ENCODE peak calls at places on chromosomes 16 and 17, in eight cellular contexts. One of them, this sample, is unnamed.

GRCh38 chr17:80827646-80828643 is 163.7 kb upstream of the CHMP6 start:
- DNase-seq in left cardiac atrium: no peak
- DNase-seq in activated CD4-positive, alpha-beta T cell treated with anti-CD3 and anti-CD28 coated beads for 48 hours: no peak
- DNase-seq in skeletal muscle cell: no peak
- DNase-seq in RWPE1: peak; percentile 22
- DNase-seq in amygdala: no peak
- DNase-seq in progenitor cell of endocrine pancreas: no peak
- DNase-seq in GM13977: no peak
- DNase-seq in this sample: peak; percentile 86

GRCh38 chr16:71360378-71360777 is 1.9 kb downstream of the CALB2 start:
- DNase-seq in left cardiac atrium: no peak
- DNase-seq in activated CD4-positive, alpha-beta T cell treated with anti-CD3 and anti-CD28 coated beads for 48 hours: no peak
- DNase-seq in skeletal muscle cell: peak; percentile 61
- DNase-seq in RWPE1: peak; percentile 82
- DNase-seq in amygdala: no peak
- DNase-seq in progenitor cell of endocrine pancreas: no peak
- DNase-seq in GM13977: no peak
- DNase-seq in this sample: peak; percentile 88

GRCh38 chr16:85536073-85536410 is 77.1 kb upstream of the GSE1 start:
- DNase-seq in left cardiac atrium: no peak
- DNase-seq in activated CD4-positive, alpha-beta T cell treated with anti-CD3 and anti-CD28 coated beads for 48 hours: no peak
- DNase-seq in skeletal muscle cell: no peak
- DNase-seq in RWPE1: no peak
- DNase-seq in amygdala: no peak
- DNase-seq in progenitor cell of endocrine pancreas: no peak
- DNase-seq in GM13977: no peak
- DNase-seq in this sample: no peak

GRCh38 chr17:34542700-34543336 is 36.6 kb upstream of the TMEM132E start:
- DNase-seq in left cardiac atrium: peak; percentile 24
- DNase-seq in activated CD4-positive, alpha-beta T cell treated with anti-CD3 and anti-CD28 coated beads for 48 hours: peak; percentile 62
- DNase-seq in skeletal muscle cell: no peak
- DNase-seq in RWPE1: peak; percentile 14
- DNase-seq in amygdala: no peak
- DNase-seq in progenitor cell of endocrine pancreas: no peak
- DNase-seq in GM13977: peak; percentile 42
- DNase-seq in this sample: peak; percentile 20

GRCh38 chr16:1871974-1872635 is at the start of gene MEIOB:
- DNase-seq in left cardiac atrium: peak; percentile 34
- DNase-seq in activated CD4-positive, alpha-beta T cell treated with anti-CD3 and anti-CD28 coated beads for 48 hours: peak; percentile 70
- DNase-seq in skeletal muscle cell: no peak
- DNase-seq in RWPE1: peak; percentile 52
- DNase-seq in amygdala: no peak
- DNase-seq in progenitor cell of endocrine pancreas: no peak
- DNase-seq in GM13977: no peak
- DNase-seq in this sample: peak; percentile 33

GRCh38 chr16:46885960-46886763 is 2.0 kb downstream of the GPT2 start:
- DNase-seq in left cardiac atrium: peak; percentile 47
- DNase-seq in activated CD4-positive, alpha-beta T cell treated with anti-CD3 and anti-CD28 coated beads for 48 hours: no peak
- DNase-seq in skeletal muscle cell: peak; percentile 52
- DNase-seq in RWPE1: peak; percentile 36
- DNase-seq in amygdala: no peak
- DNase-seq in progenitor cell of endocrine pancreas: no peak
- DNase-seq in GM13977: no peak
- DNase-seq in this sample: peak; percentile 82

GRCh38 chr17:59826741-59827453 is 65.8 kb downstream of the TUBD1 start:
- DNase-seq in left cardiac atrium: no peak
- DNase-seq in activated CD4-positive, alpha-beta T cell treated with anti-CD3 and anti-CD28 coated beads for 48 hours: no peak
- DNase-seq in skeletal muscle cell: no peak
- DNase-seq in RWPE1: no peak
- DNase-seq in amygdala: no peak
- DNase-seq in progenitor cell of endocrine pancreas: no peak
- DNase-seq in GM13977: no peak
- DNase-seq in this sample: no peak

GRCh38 chr17:15185625-15185991 is 79.5 kb downstream of the PMP22 start:
- DNase-seq in left cardiac atrium: no peak
- DNase-seq in activated CD4-positive, alpha-beta T cell treated with anti-CD3 and anti-CD28 coated beads for 48 hours: no peak
- DNase-seq in skeletal muscle cell: peak; percentile 64
- DNase-seq in RWPE1: no peak
- DNase-seq in amygdala: no peak
- DNase-seq in progenitor cell of endocrine pancreas: no peak
- DNase-seq in GM13977: no peak
- DNase-seq in this sample: peak; percentile 33

GRCh38 chr17:82881900-82882714 is 42.3 kb upstream of the ZNF750 start:
- DNase-seq in left cardiac atrium: peak; percentile 65
- DNase-seq in activated CD4-positive, alpha-beta T cell treated with anti-CD3 and anti-CD28 coated beads for 48 hours: no peak
- DNase-seq in skeletal muscle cell: no peak
- DNase-seq in RWPE1: no peak
- DNase-seq in amygdala: no peak
- DNase-seq in progenitor cell of endocrine pancreas: no peak
- DNase-seq in GM13977: no peak
- DNase-seq in this sample: no peak

GRCh38 chr17:10394201-10394887 is 21.5 kb upstream of the MYH13 start:
- DNase-seq in left cardiac atrium: no peak
- DNase-seq in activated CD4-positive, alpha-beta T cell treated with anti-CD3 and anti-CD28 coated beads for 48 hours: no peak
- DNase-seq in skeletal muscle cell: no peak
- DNase-seq in RWPE1: no peak
- DNase-seq in amygdala: no peak
- DNase-seq in progenitor cell of endocrine pancreas: no peak
- DNase-seq in GM13977: peak; percentile 26
- DNase-seq in this sample: no peak

GRCh38 chr17:43984521-43984920 is 19.9 kb upstream of the NAGS start:
- DNase-seq in left cardiac atrium: no peak
- DNase-seq in activated CD4-positive, alpha-beta T cell treated with anti-CD3 and anti-CD28 coated beads for 48 hours: no peak
- DNase-seq in skeletal muscle cell: no peak
- DNase-seq in RWPE1: no peak
- DNase-seq in amygdala: no peak
- DNase-seq in progenitor cell of endocrine pancreas: no peak
- DNase-seq in GM13977: no peak
- DNase-seq in this sample: no peak

GRCh38 chr17:3965123-3965800 is 1.0 kb upstream of the ATP2A3 start:
- DNase-seq in left cardiac atrium: peak; percentile 75
- DNase-seq in activated CD4-positive, alpha-beta T cell treated with anti-CD3 and anti-CD28 coated beads for 48 hours: peak; percentile 81
- DNase-seq in skeletal muscle cell: no peak
- DNase-seq in RWPE1: no peak
- DNase-seq in amygdala: no peak
- DNase-seq in progenitor cell of endocrine pancreas: no peak
- DNase-seq in GM13977: peak; percentile 85
- DNase-seq in this sample: peak; percentile 36

GRCh38 chr17:4815043-4815675 is 8.2 kb downstream of the PLD2 start:
- DNase-seq in left cardiac atrium: no peak
- DNase-seq in activated CD4-positive, alpha-beta T cell treated with anti-CD3 and anti-CD28 coated beads for 48 hours: no peak
- DNase-seq in skeletal muscle cell: no peak
- DNase-seq in RWPE1: no peak
- DNase-seq in amygdala: no peak
- DNase-seq in progenitor cell of endocrine pancreas: no peak
- DNase-seq in GM13977: no peak
- DNase-seq in this sample: no peak

GRCh38 chr17:82097187-82097918 is 683 bp downstream of the FASN start:
- DNase-seq in left cardiac atrium: peak; percentile 57
- DNase-seq in activated CD4-positive, alpha-beta T cell treated with anti-CD3 and anti-CD28 coated beads for 48 hours: peak; percentile 45
- DNase-seq in skeletal muscle cell: no peak
- DNase-seq in RWPE1: no peak
- DNase-seq in amygdala: no peak
- DNase-seq in progenitor cell of endocrine pancreas: peak; percentile 52
- DNase-seq in GM13977: peak; percentile 79
- DNase-seq in this sample: peak; percentile 35

GRCh38 chr16:21159281-21159951 is 942 bp downstream of the LDAF1 start:
- DNase-seq in left cardiac atrium: peak; percentile 28
- DNase-seq in activated CD4-positive, alpha-beta T cell treated with anti-CD3 and anti-CD28 coated beads for 48 hours: peak; percentile 15
- DNase-seq in skeletal muscle cell: no peak
- DNase-seq in RWPE1: peak; percentile 39
- DNase-seq in amygdala: no peak
- DNase-seq in progenitor cell of endocrine pancreas: peak; percentile 21
- DNase-seq in GM13977: peak; percentile 48
- DNase-seq in this sample: peak; percentile 86

GRCh38 chr16:77531741-77532140 is 96.9 kb upstream of the ADAMTS18 start:
- DNase-seq in left cardiac atrium: no peak
- DNase-seq in activated CD4-positive, alpha-beta T cell treated with anti-CD3 and anti-CD28 coated beads for 48 hours: no peak
- DNase-seq in skeletal muscle cell: peak; percentile 20
- DNase-seq in RWPE1: no peak
- DNase-seq in amygdala: no peak
- DNase-seq in progenitor cell of endocrine pancreas: no peak
- DNase-seq in GM13977: no peak
- DNase-seq in this sample: peak; percentile 10

GRCh38 chr17:72460711-72461110 is 339.9 kb downstream of the SOX9 start:
- DNase-seq in left cardiac atrium: no peak
- DNase-seq in activated CD4-positive, alpha-beta T cell treated with anti-CD3 and anti-CD28 coated beads for 48 hours: no peak
- DNase-seq in skeletal muscle cell: no peak
- DNase-seq in RWPE1: no peak
- DNase-seq in amygdala: no peak
- DNase-seq in progenitor cell of endocrine pancreas: no peak
- DNase-seq in GM13977: no peak
- DNase-seq in this sample: no peak

GRCh38 chr17:83193336-83194188 is 114.2 kb downstream of the METRNL start:
- DNase-seq in left cardiac atrium: peak; percentile 21
- DNase-seq in activated CD4-positive, alpha-beta T cell treated with anti-CD3 and anti-CD28 coated beads for 48 hours: no peak
- DNase-seq in skeletal muscle cell: no peak
- DNase-seq in RWPE1: no peak
- DNase-seq in amygdala: no peak
- DNase-seq in progenitor cell of endocrine pancreas: no peak
- DNase-seq in GM13977: no peak
- DNase-seq in this sample: no peak

GRCh38 chr17:77990301-77990700 is 31.8 kb downstream of the TNRC6C start:
- DNase-seq in left cardiac atrium: no peak
- DNase-seq in activated CD4-positive, alpha-beta T cell treated with anti-CD3 and anti-CD28 coated beads for 48 hours: no peak
- DNase-seq in skeletal muscle cell: no peak
- DNase-seq in RWPE1: no peak
- DNase-seq in amygdala: no peak
- DNase-seq in progenitor cell of endocrine pancreas: no peak
- DNase-seq in GM13977: no peak
- DNase-seq in this sample: no peak

GRCh38 chr16:86303787-86304685 is 206.3 kb upstream of the FOXF1 start:
- DNase-seq in left cardiac atrium: peak; percentile 38
- DNase-seq in activated CD4-positive, alpha-beta T cell treated with anti-CD3 and anti-CD28 coated beads for 48 hours: no peak
- DNase-seq in skeletal muscle cell: no peak
- DNase-seq in RWPE1: no peak
- DNase-seq in amygdala: no peak
- DNase-seq in progenitor cell of endocrine pancreas: no peak
- DNase-seq in GM13977: no peak
- DNase-seq in this sample: no peak

GRCh38 chr17:59734226-59734625 is 26.8 kb downstream of the VMP1 start:
- DNase-seq in left cardiac atrium: no peak
- DNase-seq in activated CD4-positive, alpha-beta T cell treated with anti-CD3 and anti-CD28 coated beads for 48 hours: no peak
- DNase-seq in skeletal muscle cell: no peak
- DNase-seq in RWPE1: no peak
- DNase-seq in amygdala: no peak
- DNase-seq in progenitor cell of endocrine pancreas: no peak
- DNase-seq in GM13977: no peak
- DNase-seq in this sample: no peak

GRCh38 chr16:58727028-58727781 is 6.9 kb downstream of the GOT2 start:
- DNase-seq in left cardiac atrium: no peak
- DNase-seq in activated CD4-positive, alpha-beta T cell treated with anti-CD3 and anti-CD28 coated beads for 48 hours: no peak
- DNase-seq in skeletal muscle cell: no peak
- DNase-seq in RWPE1: no peak
- DNase-seq in amygdala: no peak
- DNase-seq in progenitor cell of endocrine pancreas: no peak
- DNase-seq in GM13977: no peak
- DNase-seq in this sample: no peak

GRCh38 chr16:4944333-4945281 is 7.7 kb upstream of the PPL start:
- DNase-seq in left cardiac atrium: peak; percentile 93
- DNase-seq in activated CD4-positive, alpha-beta T cell treated with anti-CD3 and anti-CD28 coated beads for 48 hours: no peak
- DNase-seq in skeletal muscle cell: peak; percentile 98
- DNase-seq in RWPE1: peak; percentile 96
- DNase-seq in amygdala: no peak
- DNase-seq in progenitor cell of endocrine pancreas: peak; percentile 53
- DNase-seq in GM13977: no peak
- DNase-seq in this sample: peak; percentile 95

GRCh38 chr17:74457146-74457819 is 9.2 kb upstream of the CD300A start:
- DNase-seq in left cardiac atrium: peak; percentile 84
- DNase-seq in activated CD4-positive, alpha-beta T cell treated with anti-CD3 and anti-CD28 coated beads for 48 hours: peak; percentile 81
- DNase-seq in skeletal muscle cell: peak; percentile 1
- DNase-seq in RWPE1: peak; percentile 68
- DNase-seq in amygdala: peak; percentile 28
- DNase-seq in progenitor cell of endocrine pancreas: peak; percentile 73
- DNase-seq in GM13977: peak; percentile 78
- DNase-seq in this sample: peak; percentile 53

GRCh38 chr17:13531701-13532100 is 70.0 kb downstream of the HS3ST3A1 start:
- DNase-seq in left cardiac atrium: no peak
- DNase-seq in activated CD4-positive, alpha-beta T cell treated with anti-CD3 and anti-CD28 coated beads for 48 hours: no peak
- DNase-seq in skeletal muscle cell: no peak
- DNase-seq in RWPE1: no peak
- DNase-seq in amygdala: no peak
- DNase-seq in progenitor cell of endocrine pancreas: no peak
- DNase-seq in GM13977: no peak
- DNase-seq in this sample: no peak

GRCh38 chr17:78421534-78422266 is 43.3 kb downstream of the PGS1 start:
- DNase-seq in left cardiac atrium: peak; percentile 79
- DNase-seq in activated CD4-positive, alpha-beta T cell treated with anti-CD3 and anti-CD28 coated beads for 48 hours: peak; percentile 84
- DNase-seq in skeletal muscle cell: no peak
- DNase-seq in RWPE1: peak; percentile 78
- DNase-seq in amygdala: peak; percentile 16
- DNase-seq in progenitor cell of endocrine pancreas: peak; percentile 77
- DNase-seq in GM13977: peak; percentile 92
- DNase-seq in this sample: peak; percentile 69

GRCh38 chr17:81556863-81557262 is 4.7 kb upstream of the FAAP100 start:
- DNase-seq in left cardiac atrium: no peak
- DNase-seq in activated CD4-positive, alpha-beta T cell treated with anti-CD3 and anti-CD28 coated beads for 48 hours: no peak
- DNase-seq in skeletal muscle cell: no peak
- DNase-seq in RWPE1: no peak
- DNase-seq in amygdala: no peak
- DNase-seq in progenitor cell of endocrine pancreas: no peak
- DNase-seq in GM13977: no peak
- DNase-seq in this sample: no peak

GRCh38 chr17:77423589-77424451 is 283.1 kb downstream of the SEC14L1 start:
- DNase-seq in left cardiac atrium: peak; percentile 89
- DNase-seq in activated CD4-positive, alpha-beta T cell treated with anti-CD3 and anti-CD28 coated beads for 48 hours: no peak
- DNase-seq in skeletal muscle cell: peak; percentile 91
- DNase-seq in RWPE1: peak; percentile 74
- DNase-seq in amygdala: no peak
- DNase-seq in progenitor cell of endocrine pancreas: no peak
- DNase-seq in GM13977: no peak
- DNase-seq in this sample: peak; percentile 90

GRCh38 chr17:79655672-79656290 is 44.9 kb upstream of the RBFOX3 start:
- DNase-seq in left cardiac atrium: no peak
- DNase-seq in activated CD4-positive, alpha-beta T cell treated with anti-CD3 and anti-CD28 coated beads for 48 hours: no peak
- DNase-seq in skeletal muscle cell: no peak
- DNase-seq in RWPE1: no peak
- DNase-seq in amygdala: no peak
- DNase-seq in progenitor cell of endocrine pancreas: peak; percentile 4
- DNase-seq in GM13977: no peak
- DNase-seq in this sample: no peak

GRCh38 chr17:42698736-42699414 is 16.5 kb downstream of the CNTNAP1 start:
- DNase-seq in left cardiac atrium: peak; percentile 48
- DNase-seq in activated CD4-positive, alpha-beta T cell treated with anti-CD3 and anti-CD28 coated beads for 48 hours: no peak
- DNase-seq in skeletal muscle cell: peak; percentile 78
- DNase-seq in RWPE1: peak; percentile 52
- DNase-seq in amygdala: no peak
- DNase-seq in progenitor cell of endocrine pancreas: no peak
- DNase-seq in GM13977: no peak
- DNase-seq in this sample: no peak

GRCh38 chr17:7261377-7262191 is 694 bp downstream of the CLDN7 start:
- DNase-seq in left cardiac atrium: no peak
- DNase-seq in activated CD4-positive, alpha-beta T cell treated with anti-CD3 and anti-CD28 coated beads for 48 hours: no peak
- DNase-seq in skeletal muscle cell: no peak
- DNase-seq in RWPE1: no peak
- DNase-seq in amygdala: no peak
- DNase-seq in progenitor cell of endocrine pancreas: no peak
- DNase-seq in GM13977: peak; percentile 70
- DNase-seq in this sample: no peak

GRCh38 chr17:1709971-1710806 is at the start of gene TLCD2:
- DNase-seq in left cardiac atrium: peak; percentile 89
- DNase-seq in activated CD4-positive, alpha-beta T cell treated with anti-CD3 and anti-CD28 coated beads for 48 hours: no peak
- DNase-seq in skeletal muscle cell: no peak
- DNase-seq in RWPE1: peak; percentile 77
- DNase-seq in amygdala: no peak
- DNase-seq in progenitor cell of endocrine pancreas: peak; percentile 46
- DNase-seq in GM13977: peak; percentile 52
- DNase-seq in this sample: peak; percentile 77

GRCh38 chr17:79627184-79627765 is 16.4 kb upstream of the RBFOX3 start:
- DNase-seq in left cardiac atrium: peak; percentile 6
- DNase-seq in activated CD4-positive, alpha-beta T cell treated with anti-CD3 and anti-CD28 coated beads for 48 hours: no peak
- DNase-seq in skeletal muscle cell: no peak
- DNase-seq in RWPE1: no peak
- DNase-seq in amygdala: no peak
- DNase-seq in progenitor cell of endocrine pancreas: peak; percentile 4
- DNase-seq in GM13977: no peak
- DNase-seq in this sample: no peak

This sample was measured in epithelial cell of esophagus.